ENCODE peak calls at places on chromosomes 6 and 20, in eight cellular contexts. O is tibial nerve, C is adrenal gland, V is Peyer's patch, Z is ovary, Y is esophagus squamous epithelium, H is uterus, T is upper lobe of left lung. Q is an unnamed sample. For H3K4me1, the result is how much of the 10 kb centered on the place peaks cover.

GRCh38 chr6:119267506-119267905 is 82.1 kb downstream of the MAN1A1 start:
- DNase-seq in O (no peak), C (no peak), V (no peak), Z (no peak), Y (no peak), H (no peak), T (no peak), Q (no peak)

GRCh38 chr6:19860235-19860877 is 23.2 kb downstream of the ID4 start:
- DNase-seq in O (no peak), C (no peak), V (no peak), Z (no peak), Y (no peak), H (no peak), T (peak), Q (peak)

GRCh38 chr6:35177586-35177985 is 36.2 kb upstream of the SCUBE3 start:
- DNase-seq in O (no peak), C (no peak), V (no peak), Z (no peak), Y (no peak), H (no peak), T (no peak), Q (no peak)

GRCh38 chr6:30160391-30160790 is 620 bp downstream of the TRIM10 start:
- DNase-seq in O (no peak), C (no peak), V (no peak), Z (no peak), Y (no peak), H (no peak), T (no peak), Q (no peak)

GRCh38 chr20:44208770-44209169 is 1.8 kb downstream of the OSER1 start:
- DNase-seq in O (no peak), C (no peak), V (no peak), Z (no peak), Y (no peak), H (no peak), T (no peak), Q (no peak)

GRCh38 chr6:28956331-28956730 is 32.5 kb upstream of the TRIM27 start:
- DNase-seq in O (no peak), C (no peak), V (no peak), Z (no peak), Y (no peak), H (no peak), T (no peak), Q (no peak)

GRCh38 chr6:112640895-112641294 is 293.8 kb downstream of the RFPL4B start:
- DNase-seq in O (no peak), C (no peak), V (no peak), Z (no peak), Y (no peak), H (no peak), T (no peak), Q (no peak)

GRCh38 chr20:33791959-33792597 is 19.1 kb upstream of the CHMP4B start:
- DNase-seq in O (no peak), C (peak), V (peak), Z (no peak), Y (no peak), H (peak), T (peak), Q (peak)

GRCh38 chr20:9200620-9201019 is 131.7 kb downstream of the PLCB4 start:
- DNase-seq in O (no peak), C (no peak), V (no peak), Z (no peak), Y (no peak), H (no peak), T (no peak), Q (peak)

GRCh38 chr6:163416380-163416629 is 1.8 kb downstream of the QKI start:
- DNase-seq in O (no peak), C (no peak), V (no peak), Z (no peak), Y (no peak), H (no peak), T (no peak), Q (no peak)
- H3K4me1 ChIP-seq in O (under half), C (under half), V (under half), Z (under half), Y (under half), H (under half), T (under half), Q (under half)

DNA sequence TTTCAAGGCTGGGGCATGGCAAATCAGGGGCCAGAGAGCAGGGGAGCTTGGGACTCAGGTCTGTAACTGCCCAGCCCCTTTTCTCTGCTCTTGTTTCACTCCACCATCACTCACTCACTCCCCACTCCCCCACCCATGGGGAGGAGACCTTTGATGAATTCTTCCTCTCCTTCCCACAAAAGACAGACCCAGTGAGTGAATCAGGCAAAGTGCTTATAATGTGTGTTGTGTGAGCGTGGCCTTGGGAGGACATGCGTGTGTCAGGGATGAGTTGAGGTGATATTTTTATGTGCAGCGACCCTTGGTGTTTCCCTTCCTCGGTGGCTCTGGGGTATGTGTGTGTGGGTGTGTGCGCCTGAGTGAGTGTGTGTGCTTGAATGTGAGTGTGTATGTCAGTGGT is 1.0 kb upstream of the CUL9 start:
- DNase-seq in O (no peak), C (no peak), V (no peak), Z (no peak), Y (no peak), H (no peak), T (no peak), Q (no peak)
- TF ChIP-seq POLR2A in O (no peak), C (no peak), V (no peak), Z (no peak), Y (no peak), H (no peak), T (no peak), Q (no peak)

GRCh38 chr20:41046716-41047115 is 18.1 kb downstream of the TOP1 start:
- DNase-seq in O (no peak), C (no peak), V (no peak), Z (no peak), Y (no peak), H (no peak), T (no peak), Q (peak)
- H3K4me1 ChIP-seq in O (under half), C (half or more), V (under half), Z (under half), Y (half or more), H (under half), T (half or more), Q (half or more)

GRCh38 chr6:166330612-166331011 is 11.7 kb downstream of the SFT2D1 start:
- DNase-seq in O (no peak), C (no peak), V (peak), Z (peak), Y (no peak), H (no peak), T (no peak), Q (peak)
- TF ChIP-seq POLR2A in O (no peak), C (no peak), V (no peak), Z (no peak), Y (no peak), H (no peak), T (no peak), Q (no peak)

GRCh38 chr20:59008715-59009336 is 1.8 kb upstream of the CTSZ start:
- DNase-seq in O (no peak), C (peak), V (no peak), Z (no peak), Y (no peak), H (no peak), T (peak), Q (no peak)
- H3K4me1 ChIP-seq in O (under half), C (under half), V (under half), Z (under half), Y (under half), H (under half), T (under half), Q (under half)

GRCh38 chr6:15715851-15716250 is 53.0 kb upstream of the DTNBP1 start:
- DNase-seq in O (no peak), C (no peak), V (no peak), Z (no peak), Y (no peak), H (no peak), T (no peak), Q (no peak)
- TF ChIP-seq POLR2A in O (no peak), C (no peak), V (no peak), Z (no peak), Y (no peak), H (no peak), T (no peak), Q (no peak)

GRCh38 chr6:148678682-148679081 is 68.1 kb upstream of the UST start:
- DNase-seq in O (no peak), C (no peak), V (no peak), Z (no peak), Y (no peak), H (no peak), T (no peak), Q (no peak)

GRCh38 chr6:148681666-148682065 is 65.2 kb upstream of the UST start:
- DNase-seq in O (no peak), C (no peak), V (no peak), Z (no peak), Y (no peak), H (no peak), T (no peak), Q (no peak)

GRCh38 chr6:148677594-148678476 is 69.0 kb upstream of the UST start:
- DNase-seq in O (no peak), C (no peak), V (no peak), Z (no peak), Y (no peak), H (no peak), T (no peak), Q (no peak)

GRCh38 chr6:148682252-148682651 is 64.6 kb upstream of the UST start:
- DNase-seq in O (no peak), C (no peak), V (no peak), Z (no peak), Y (no peak), H (no peak), T (no peak), Q (no peak)

GRCh38 chr6:148682990-148683389 is 63.8 kb upstream of the UST start:
- DNase-seq in O (no peak), C (no peak), V (no peak), Z (no peak), Y (no peak), H (no peak), T (no peak), Q (no peak)
- H3K4me1 ChIP-seq in O (under half), C (under half), V (under half), Z (under half), Y (under half), H (under half), T (under half), Q (under half)

DNA sequence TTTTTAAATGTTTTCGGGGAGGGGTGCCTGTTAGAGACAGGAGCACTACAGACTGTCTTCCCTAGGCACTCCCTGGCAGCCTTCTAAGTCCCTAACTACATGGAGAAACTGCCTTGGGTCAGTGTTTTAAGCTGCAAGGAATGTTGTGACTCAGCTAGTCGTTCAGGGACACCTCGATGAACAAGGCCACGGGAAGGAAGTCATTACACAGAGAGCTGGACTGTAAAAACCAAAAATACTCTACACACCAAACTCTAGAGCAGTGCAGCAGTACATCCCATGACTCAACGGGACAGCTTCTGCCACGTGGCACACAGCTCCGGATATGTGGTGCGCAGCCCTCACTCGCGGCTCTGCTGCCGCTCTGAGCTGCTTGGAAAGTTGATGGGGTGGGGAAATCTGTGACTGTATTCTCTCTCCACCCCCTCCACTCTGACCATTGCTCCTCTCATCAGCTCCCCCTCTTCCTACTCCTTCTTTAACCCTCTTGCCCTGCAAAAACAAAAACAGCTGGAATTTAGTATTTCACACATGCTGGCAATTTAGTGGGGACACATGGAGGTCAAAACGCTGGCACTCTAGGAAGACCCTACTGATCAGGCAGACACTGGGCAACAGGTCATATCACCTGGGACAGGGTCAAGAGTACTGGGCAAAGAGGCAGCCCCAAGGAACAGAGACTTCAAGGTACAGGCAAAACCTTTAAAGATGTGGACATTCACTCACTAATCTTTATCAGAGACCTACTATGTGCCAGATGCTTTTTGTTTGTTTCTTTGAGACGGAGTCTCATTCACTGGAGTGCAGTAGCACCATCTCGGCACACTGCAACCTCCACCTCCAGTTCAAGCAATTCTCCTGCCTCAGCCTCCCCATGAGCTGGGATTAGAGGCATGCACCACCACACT is 10.9 kb upstream of the LPIN3 start:
- DNase-seq in O (peak), C (peak), V (no peak), Z (peak), Y (no peak), H (peak), T (peak), Q (peak)
- TF ChIP-seq POLR2A in O (no peak), C (no peak), V (no peak), Z (no peak), Y (peak), H (peak), T (peak), Q (peak)

DNA sequence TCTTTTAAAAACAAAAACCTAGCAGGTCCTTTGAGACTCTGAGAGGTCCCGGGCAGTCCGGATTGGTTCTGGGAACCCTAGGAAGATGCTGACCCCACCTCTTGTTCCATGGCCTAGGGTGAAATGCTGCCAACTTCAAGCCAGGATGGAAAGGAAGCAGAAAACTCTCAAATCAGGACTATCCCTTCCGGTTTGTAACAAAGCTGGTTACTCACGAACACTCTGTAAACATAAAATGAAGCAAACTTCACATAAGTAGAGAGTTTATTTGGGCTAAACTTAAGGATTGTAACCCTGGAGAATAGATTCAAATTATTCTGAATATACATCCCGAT is 28.0 kb downstream of the CAPN11 start:
- DNase-seq in O (no peak), C (no peak), V (no peak), Z (no peak), Y (no peak), H (no peak), T (no peak), Q (no peak)
- H3K4me1 ChIP-seq in O (under half), C (under half), V (under half), Z (under half), Y (under half), H (under half), T (under half), Q (under half)

GRCh38 chr6:163702736-163703135 is 288.2 kb downstream of the QKI start:
- DNase-seq in O (no peak), C (no peak), V (no peak), Z (no peak), Y (no peak), H (no peak), T (no peak), Q (no peak)
- TF ChIP-seq POLR2A in O (no peak), C (no peak), V (no peak), Z (no peak), Y (no peak), H (no peak), T (no peak), Q (no peak)

Q was measured in thyroid gland.